ENCODE peak calls at places on chromosomes 3 and 15, in six cellular contexts. One of them, this sample, is unnamed. For H3K4me1, the result is how much of the 10 kb centered on the place peaks cover.

GRCh38 chr3:82265747-82266146 is 504.3 kb upstream of the GBE1 start:
- DNase-seq in hepatocyte: no peak
- DNase-seq in HCT116: no peak
- DNase-seq in GM23338: no peak
- DNase-seq in PC-3: no peak
- DNase-seq in GM23248: no peak
- DNase-seq in this sample: no peak

GRCh38 chr3:124843496-124843895 is 43.7 kb downstream of the ITGB5 start:
- DNase-seq in GM23338: no peak
- DNase-seq in GM23248: no peak
- DNase-seq in hepatocyte: no peak
- DNase-seq in HCT116: no peak
- DNase-seq in PC-3: no peak
- DNase-seq in this sample: no peak

GRCh38 chr3:60010778-60011177 is 961.0 kb upstream of the CFAP20DC start:
- DNase-seq in hepatocyte: no peak
- DNase-seq in HCT116: no peak
- DNase-seq in GM23248: no peak
- DNase-seq in PC-3: no peak
- DNase-seq in GM23338: no peak
- DNase-seq in this sample: no peak

GRCh38 chr15:74497584-74497983 is 36.6 kb upstream of the UBL7 start:
- DNase-seq in GM23338: no peak
- DNase-seq in GM23248: no peak
- DNase-seq in PC-3: peak
- DNase-seq in HCT116: no peak
- DNase-seq in hepatocyte: no peak
- DNase-seq in this sample: no peak

GRCh38 chr3:108222813-108223307 is 636 bp upstream of the IFT57 start:
- DNase-seq in PC-3: peak
- DNase-seq in GM23338: peak
- DNase-seq in hepatocyte: no peak
- DNase-seq in HCT116: no peak
- DNase-seq in GM23248: peak
- DNase-seq in this sample: peak

GRCh38 chr3:136583823-136584222 is 168.4 kb downstream of the STAG1 start:
- DNase-seq in hepatocyte: no peak
- DNase-seq in GM23248: no peak
- DNase-seq in PC-3: no peak
- DNase-seq in GM23338: no peak
- DNase-seq in HCT116: no peak
- DNase-seq in this sample: no peak

GRCh38 chr3:154122912-154123559 is 1.8 kb downstream of the ARHGEF26 start:
- DNase-seq in GM23248: peak
- DNase-seq in HCT116: no peak
- DNase-seq in GM23338: peak
- DNase-seq in hepatocyte: peak
- DNase-seq in PC-3: peak
- DNase-seq in this sample: no peak

GRCh38 chr3:187963003-187963676 is 190.8 kb upstream of the LPP start:
- DNase-seq in GM23338: peak
- DNase-seq in PC-3: no peak
- DNase-seq in hepatocyte: no peak
- DNase-seq in GM23248: no peak
- DNase-seq in HCT116: no peak
- DNase-seq in this sample: no peak

GRCh38 chr3:102233881-102234280 is 200.9 kb upstream of the ZPLD1 start:
- DNase-seq in GM23248: no peak
- DNase-seq in PC-3: peak
- DNase-seq in GM23338: no peak
- DNase-seq in HCT116: no peak
- DNase-seq in hepatocyte: no peak
- DNase-seq in this sample: no peak

GRCh38 chr15:70056091-70056680 is 41.5 kb downstream of the TLE3 start:
- DNase-seq in HCT116: no peak
- DNase-seq in PC-3: no peak
- DNase-seq in GM23248: no peak
- DNase-seq in GM23338: no peak
- DNase-seq in hepatocyte: no peak
- DNase-seq in this sample: no peak

GRCh38 chr3:23656821-23657220 is 148.9 kb upstream of the UBE2E1 start:
- DNase-seq in HCT116: no peak
- DNase-seq in GM23338: no peak
- DNase-seq in hepatocyte: no peak
- DNase-seq in GM23248: no peak
- DNase-seq in PC-3: no peak
- DNase-seq in this sample: no peak

GRCh38 chr3:182969853-182970252 is 10.5 kb downstream of the DCUN1D1 start:
- DNase-seq in hepatocyte: no peak
- DNase-seq in HCT116: no peak
- DNase-seq in PC-3: no peak
- DNase-seq in GM23338: no peak
- DNase-seq in GM23248: no peak
- DNase-seq in this sample: no peak

GRCh38 chr15:60526127-60526616 is 47.2 kb upstream of the ICE2 start:
- DNase-seq in HCT116: no peak
- DNase-seq in GM23338: no peak
- DNase-seq in hepatocyte: no peak
- DNase-seq in PC-3: peak
- DNase-seq in GM23248: no peak
- DNase-seq in this sample: no peak

GRCh38 chr15:70473623-70474366 is 289.6 kb downstream of the UACA start:
- DNase-seq in HCT116: no peak
- DNase-seq in hepatocyte: no peak
- DNase-seq in GM23248: peak
- DNase-seq in PC-3: no peak
- DNase-seq in GM23338: no peak
- DNase-seq in this sample: no peak

GRCh38 chr3:178304758-178305157 is 231.5 kb upstream of the KCNMB2 start:
- DNase-seq in PC-3: peak
- DNase-seq in GM23338: no peak
- DNase-seq in hepatocyte: no peak
- DNase-seq in GM23248: peak
- DNase-seq in HCT116: no peak
- DNase-seq in this sample: no peak

GRCh38 chr15:52277575-52277974 is 18.0 kb downstream of the MYO5C start:
- DNase-seq in GM23248: no peak
- DNase-seq in hepatocyte: no peak
- DNase-seq in HCT116: no peak
- DNase-seq in PC-3: no peak
- DNase-seq in GM23338: no peak
- DNase-seq in this sample: no peak

GRCh38 chr15:70099966-70100494 is 2.3 kb upstream of the TLE3 start:
- DNase-seq in GM23248: peak
- DNase-seq in GM23338: peak
- DNase-seq in hepatocyte: peak
- DNase-seq in HCT116: peak
- DNase-seq in PC-3: peak
- DNase-seq in this sample: peak

GRCh38 chr15:96626936-96627577 is 296.6 kb downstream of the NR2F2 start:
- DNase-seq in hepatocyte: no peak
- DNase-seq in PC-3: no peak
- DNase-seq in GM23248: no peak
- DNase-seq in GM23338: no peak
- DNase-seq in HCT116: no peak
- DNase-seq in this sample: no peak

GRCh38 chr3:168094580-168094876 is 1.2 kb downstream of the GOLIM4 start:
- DNase-seq in GM23248: no peak
- DNase-seq in GM23338: no peak
- DNase-seq in hepatocyte: peak
- DNase-seq in PC-3: no peak
- DNase-seq in HCT116: no peak
- DNase-seq in this sample: peak

GRCh38 chr3:36956155-36956554 is 11.3 kb upstream of the TRANK1 start:
- DNase-seq in GM23338: no peak
- DNase-seq in GM23248: no peak
- DNase-seq in HCT116: no peak
- DNase-seq in hepatocyte: no peak
- DNase-seq in PC-3: no peak
- DNase-seq in this sample: no peak

GRCh38 chr15:61835476-61836106 is 224.7 kb downstream of the VPS13C start:
- DNase-seq in hepatocyte: peak
- DNase-seq in GM23248: peak
- DNase-seq in GM23338: peak
- DNase-seq in PC-3: peak
- DNase-seq in HCT116: peak
- DNase-seq in this sample: peak

GRCh38 chr3:185930393-185931107 is 7.3 kb downstream of the TRA2B start:
- DNase-seq in HCT116: no peak
- DNase-seq in GM23338: no peak
- DNase-seq in PC-3: no peak
- DNase-seq in hepatocyte: no peak
- DNase-seq in GM23248: peak
- DNase-seq in this sample: no peak

GRCh38 chr15:83653639-83654378 is at the start of gene ADAMTSL3:
- DNase-seq in GM23248: peak
- DNase-seq in PC-3: peak
- DNase-seq in GM23338: peak
- DNase-seq in HCT116: no peak
- DNase-seq in hepatocyte: peak
- DNase-seq in this sample: peak

GRCh38 chr3:25679166-25679565 is 14.5 kb upstream of the TOP2B start:
- DNase-seq in GM23248: no peak
- DNase-seq in GM23338: peak
- DNase-seq in hepatocyte: no peak
- DNase-seq in PC-3: no peak
- DNase-seq in HCT116: no peak
- DNase-seq in this sample: no peak

GRCh38 chr3:56862352-56863062 is 60.8 kb upstream of the ARHGEF3 start:
- DNase-seq in PC-3: peak
- DNase-seq in GM23338: no peak
- DNase-seq in GM23248: peak
- DNase-seq in HCT116: no peak
- DNase-seq in hepatocyte: no peak
- DNase-seq in this sample: no peak

GRCh38 chr3:67001086-67001861 is 3.2 kb downstream of the KBTBD8 start:
- DNase-seq in hepatocyte: no peak
- DNase-seq in GM23338: no peak
- DNase-seq in PC-3: no peak
- DNase-seq in HCT116: no peak
- DNase-seq in GM23248: no peak
- DNase-seq in this sample: no peak

GRCh38 chr3:14822875-14823807 is 4.4 kb downstream of the FGD5 start:
- DNase-seq in GM23248: no peak
- DNase-seq in HCT116: no peak
- DNase-seq in hepatocyte: peak
- DNase-seq in GM23338: peak
- DNase-seq in PC-3: no peak
- DNase-seq in this sample: no peak

GRCh38 chr3:171347017-171347979 is 112.9 kb downstream of the TNIK start:
- DNase-seq in hepatocyte: peak
- DNase-seq in PC-3: no peak
- DNase-seq in GM23248: peak
- DNase-seq in HCT116: no peak
- DNase-seq in GM23338: no peak
- DNase-seq in this sample: peak

GRCh38 chr3:112776000-112776399 is 70.7 kb downstream of the CD200R1L start:
- DNase-seq in GM23338: no peak
- DNase-seq in GM23248: peak
- DNase-seq in PC-3: peak
- DNase-seq in HCT116: no peak
- DNase-seq in hepatocyte: peak
- DNase-seq in this sample: no peak

DNA sequence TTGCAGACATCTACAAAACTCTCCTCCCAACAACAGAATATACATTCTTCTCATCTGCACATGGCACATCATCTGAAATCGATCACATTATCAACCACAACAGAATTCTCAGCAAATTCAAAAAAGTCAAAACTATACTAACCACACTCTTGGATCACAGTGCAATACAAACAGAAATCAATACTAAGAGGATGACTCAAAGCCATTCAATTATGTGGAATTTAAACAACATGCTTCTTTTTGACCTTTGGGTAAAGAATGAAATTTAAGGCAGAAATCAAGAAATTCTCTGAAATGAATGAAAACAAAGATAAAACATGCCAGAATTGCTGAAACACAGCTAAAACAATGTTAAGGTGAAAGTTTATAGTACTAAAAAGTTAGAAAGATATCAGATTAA is 358.1 kb downstream of the NSUN3 start:
- DNase-seq in GM23248: no peak
- DNase-seq in HCT116: no peak
- DNase-seq in PC-3: peak
- DNase-seq in GM23338: no peak
- DNase-seq in hepatocyte: no peak
- DNase-seq in this sample: no peak
- TF ChIP-seq EZH2phosphoT487 in GM23248: no peak
- TF ChIP-seq EZH2phosphoT487 in HCT116: no peak
- TF ChIP-seq EZH2phosphoT487 in PC-3: no peak
- TF ChIP-seq EZH2phosphoT487 in GM23338: no peak
- TF ChIP-seq EZH2phosphoT487 in hepatocyte: no peak
- TF ChIP-seq EZH2phosphoT487 in this sample: no peak

GRCh38 chr15:92813440-92813839 is 86.7 kb upstream of the CHD2 start:
- DNase-seq in hepatocyte: no peak
- DNase-seq in HCT116: no peak
- DNase-seq in GM23338: no peak
- DNase-seq in PC-3: no peak
- DNase-seq in GM23248: no peak
- DNase-seq in this sample: no peak
- H3K4me1 ChIP-seq in hepatocyte: under half
- H3K4me1 ChIP-seq in HCT116: under half
- H3K4me1 ChIP-seq in GM23338: under half
- H3K4me1 ChIP-seq in PC-3: under half
- H3K4me1 ChIP-seq in GM23248: under half
- H3K4me1 ChIP-seq in this sample: under half

GRCh38 chr3:11385908-11386307 is 113.7 kb downstream of the ATG7 start:
- DNase-seq in hepatocyte: no peak
- DNase-seq in PC-3: peak
- DNase-seq in GM23338: peak
- DNase-seq in GM23248: no peak
- DNase-seq in HCT116: no peak
- DNase-seq in this sample: no peak
- TF ChIP-seq EZH2phosphoT487 in hepatocyte: no peak
- TF ChIP-seq EZH2phosphoT487 in PC-3: no peak
- TF ChIP-seq EZH2phosphoT487 in GM23338: no peak
- TF ChIP-seq EZH2phosphoT487 in GM23248: no peak
- TF ChIP-seq EZH2phosphoT487 in HCT116: no peak
- TF ChIP-seq EZH2phosphoT487 in this sample: no peak

GRCh38 chr15:98143116-98143515 is 182.6 kb downstream of the ARRDC4 start:
- DNase-seq in PC-3: no peak
- DNase-seq in GM23248: no peak
- DNase-seq in GM23338: no peak
- DNase-seq in hepatocyte: no peak
- DNase-seq in HCT116: no peak
- DNase-seq in this sample: no peak

GRCh38 chr15:98139337-98139736 is 178.8 kb downstream of the ARRDC4 start:
- DNase-seq in hepatocyte: no peak
- DNase-seq in HCT116: no peak
- DNase-seq in GM23338: no peak
- DNase-seq in PC-3: no peak
- DNase-seq in GM23248: no peak
- DNase-seq in this sample: no peak

GRCh38 chr15:98144388-98144787 is 183.9 kb downstream of the ARRDC4 start:
- DNase-seq in GM23338: no peak
- DNase-seq in hepatocyte: no peak
- DNase-seq in GM23248: no peak
- DNase-seq in PC-3: no peak
- DNase-seq in HCT116: no peak
- DNase-seq in this sample: no peak

GRCh38 chr15:98146031-98146430 is 185.5 kb downstream of the ARRDC4 start:
- DNase-seq in hepatocyte: no peak
- DNase-seq in GM23248: no peak
- DNase-seq in PC-3: no peak
- DNase-seq in HCT116: no peak
- DNase-seq in GM23338: no peak
- DNase-seq in this sample: no peak

GRCh38 chr15:98142584-98142983 is 182.1 kb downstream of the ARRDC4 start:
- DNase-seq in hepatocyte: no peak
- DNase-seq in GM23338: peak
- DNase-seq in GM23248: no peak
- DNase-seq in HCT116: no peak
- DNase-seq in PC-3: no peak
- DNase-seq in this sample: peak
- H3K4me1 ChIP-seq in hepatocyte: under half
- H3K4me1 ChIP-seq in GM23338: under half
- H3K4me1 ChIP-seq in GM23248: under half
- H3K4me1 ChIP-seq in HCT116: under half
- H3K4me1 ChIP-seq in PC-3: under half
- H3K4me1 ChIP-seq in this sample: under half